ENCODE peak calls at places on chromosomes 4 and X, in four cellular contexts. One of them, this sample, is unnamed.

GRCh38 chr4:162909952-162910351 is 256.7 kb downstream of the NAF1 start:
- DNase-seq in sigmoid colon: no peak
- DNase-seq in GM12878: no peak
- DNase-seq in IMR-90: no peak
- DNase-seq in this sample: no peak

GRCh38 chr4:106978046-106978774 is 57.9 kb downstream of the DKK2 start:
- DNase-seq in sigmoid colon: no peak
- DNase-seq in GM12878: no peak
- DNase-seq in IMR-90: no peak
- DNase-seq in this sample: no peak

GRCh38 chr4:173801876-173802713 is 272.1 kb upstream of the HAND2 start:
- DNase-seq in sigmoid colon: no peak
- DNase-seq in GM12878: no peak
- DNase-seq in IMR-90: peak; percentile 15
- DNase-seq in this sample: no peak

GRCh38 chrX:65740909-65741308 is 73.5 kb downstream of the MSN start:
- DNase-seq in sigmoid colon: no peak
- DNase-seq in GM12878: no peak
- DNase-seq in IMR-90: no peak
- DNase-seq in this sample: no peak

GRCh38 chr4:109559625-109559982 is 442 bp upstream of the MCUB start:
- DNase-seq in sigmoid colon: no peak
- DNase-seq in GM12878: no peak
- DNase-seq in IMR-90: no peak
- DNase-seq in this sample: peak; percentile 64

GRCh38 chr4:38184404-38184803 is 224.2 kb downstream of the PTTG2 start:
- DNase-seq in sigmoid colon: no peak
- DNase-seq in GM12878: no peak
- DNase-seq in IMR-90: no peak
- DNase-seq in this sample: no peak

GRCh38 chr4:140069068-140069467 is 84.9 kb downstream of the MAML3 start:
- DNase-seq in sigmoid colon: no peak
- DNase-seq in GM12878: no peak
- DNase-seq in IMR-90: peak; percentile 73
- DNase-seq in this sample: no peak

GRCh38 chr4:177448850-177449249 is 6.6 kb upstream of the AGA start:
- DNase-seq in sigmoid colon: no peak
- DNase-seq in GM12878: no peak
- DNase-seq in IMR-90: peak; percentile 77
- DNase-seq in this sample: no peak

GRCh38 chr4:18106620-18107019 is 85.1 kb upstream of the LCORL start:
- DNase-seq in sigmoid colon: no peak
- DNase-seq in GM12878: no peak
- DNase-seq in IMR-90: no peak
- DNase-seq in this sample: no peak

GRCh38 chr4:154082760-154083530 is 294.1 kb upstream of the SFRP2 start:
- DNase-seq in sigmoid colon: no peak
- DNase-seq in GM12878: no peak
- DNase-seq in IMR-90: no peak
- DNase-seq in this sample: no peak

GRCh38 chr4:5952286-5953002 is 59.6 kb upstream of the CRMP1 start:
- DNase-seq in sigmoid colon: peak; percentile 22
- DNase-seq in GM12878: no peak
- DNase-seq in IMR-90: no peak
- DNase-seq in this sample: no peak

GRCh38 chr4:121216438-121216837 is 52.3 kb upstream of the TNIP3 start:
- DNase-seq in sigmoid colon: no peak
- DNase-seq in GM12878: no peak
- DNase-seq in IMR-90: no peak
- DNase-seq in this sample: no peak

GRCh38 chr4:141196227-141196928 is 24.3 kb upstream of the ZNF330 start:
- DNase-seq in sigmoid colon: no peak
- DNase-seq in GM12878: no peak
- DNase-seq in IMR-90: no peak
- DNase-seq in this sample: no peak

GRCh38 chr4:76354517-76355473 is 48.3 kb downstream of the STBD1 start:
- DNase-seq in sigmoid colon: no peak
- DNase-seq in GM12878: no peak
- DNase-seq in IMR-90: no peak
- DNase-seq in this sample: peak; percentile 4

GRCh38 chr4:11281720-11282119 is 147.0 kb downstream of the HS3ST1 start:
- DNase-seq in sigmoid colon: no peak
- DNase-seq in GM12878: no peak
- DNase-seq in IMR-90: no peak
- DNase-seq in this sample: no peak

DNA sequence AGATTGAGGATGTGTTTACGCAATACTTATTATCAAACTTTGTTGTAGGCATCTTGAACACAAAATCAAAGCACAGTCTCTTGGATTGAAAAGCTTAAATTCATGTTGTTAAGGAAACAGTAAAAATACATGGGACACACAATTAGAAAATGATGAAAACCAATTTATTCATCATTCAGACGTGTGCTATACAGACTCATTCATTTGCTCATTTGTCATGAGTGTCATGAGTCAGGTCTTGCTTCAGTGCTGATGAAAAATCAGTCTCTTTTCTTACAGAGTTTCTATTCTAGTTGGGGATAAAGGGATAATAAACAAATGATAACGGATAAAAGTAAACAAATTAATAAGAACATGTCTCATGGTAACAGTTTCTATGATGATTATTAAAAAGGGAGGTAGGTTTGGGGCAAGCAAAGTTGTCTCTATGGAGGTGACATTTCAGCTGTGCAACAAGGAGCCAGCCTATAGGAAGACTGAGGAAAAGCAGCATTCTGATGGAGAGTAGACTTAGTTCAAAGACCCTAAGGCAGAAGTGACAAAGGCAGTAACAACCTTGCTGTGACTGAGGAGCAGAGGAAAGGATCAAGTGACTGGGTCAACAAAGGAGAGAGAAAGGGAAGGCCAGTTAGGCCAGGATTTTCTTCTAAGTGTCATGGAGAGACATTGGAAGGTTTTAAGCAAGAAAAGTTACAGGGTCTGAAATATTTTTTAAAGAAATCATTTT is 224.0 kb upstream of the HHIP start:
- DNase-seq in sigmoid colon: no peak
- DNase-seq in GM12878: no peak
- DNase-seq in IMR-90: no peak
- DNase-seq in this sample: no peak
- H3K4me1 ChIP-seq in sigmoid colon: peaks cover 8% of the 10 kb centered on the region
- H3K4me1 ChIP-seq in GM12878: no peaks in the 10 kb centered on the region
- H3K4me1 ChIP-seq in IMR-90: no peaks in the 10 kb centered on the region
- H3K4me1 ChIP-seq in this sample: no peaks in the 10 kb centered on the region

GRCh38 chrX:139222511-139223200 is 307.9 kb upstream of the F9 start:
- DNase-seq in sigmoid colon: no peak
- DNase-seq in GM12878: no peak
- DNase-seq in IMR-90: no peak
- DNase-seq in this sample: no peak

GRCh38 chrX:139224953-139225665 is 305.4 kb upstream of the F9 start:
- DNase-seq in sigmoid colon: no peak
- DNase-seq in GM12878: no peak
- DNase-seq in IMR-90: no peak
- DNase-seq in this sample: no peak
- H3K4me3 ChIP-seq in sigmoid colon: no peak overlapping the region
- H3K4me3 ChIP-seq in GM12878: no peak overlapping the region
- H3K4me3 ChIP-seq in IMR-90: no peak overlapping the region
- H3K4me3 ChIP-seq in this sample: no peak overlapping the region

GRCh38 chr4:113006632-113007031 is 42.8 kb upstream of the ANK2 start:
- DNase-seq in sigmoid colon: no peak
- DNase-seq in GM12878: no peak
- DNase-seq in IMR-90: no peak
- DNase-seq in this sample: no peak
- H3K27ac ChIP-seq in sigmoid colon: no peak overlapping the region
- H3K27ac ChIP-seq in GM12878: no peak overlapping the region
- H3K27ac ChIP-seq in IMR-90: no peak overlapping the region
- H3K27ac ChIP-seq in this sample: no peak overlapping the region

GRCh38 chr4:85966308-85966882 is 393.5 kb downstream of the MAPK10 start:
- DNase-seq in sigmoid colon: no peak
- DNase-seq in GM12878: no peak
- DNase-seq in IMR-90: no peak
- DNase-seq in this sample: no peak

GRCh38 chr4:85961887-85962286 is 398.0 kb downstream of the MAPK10 start:
- DNase-seq in sigmoid colon: no peak
- DNase-seq in GM12878: no peak
- DNase-seq in IMR-90: no peak
- DNase-seq in this sample: no peak

GRCh38 chr4:85965529-85965928 is 394.3 kb downstream of the MAPK10 start:
- DNase-seq in sigmoid colon: no peak
- DNase-seq in GM12878: no peak
- DNase-seq in IMR-90: no peak
- DNase-seq in this sample: no peak

GRCh38 chr4:85963231-85963630 is 396.6 kb downstream of the MAPK10 start:
- DNase-seq in sigmoid colon: no peak
- DNase-seq in GM12878: no peak
- DNase-seq in IMR-90: no peak
- DNase-seq in this sample: no peak

DNA sequence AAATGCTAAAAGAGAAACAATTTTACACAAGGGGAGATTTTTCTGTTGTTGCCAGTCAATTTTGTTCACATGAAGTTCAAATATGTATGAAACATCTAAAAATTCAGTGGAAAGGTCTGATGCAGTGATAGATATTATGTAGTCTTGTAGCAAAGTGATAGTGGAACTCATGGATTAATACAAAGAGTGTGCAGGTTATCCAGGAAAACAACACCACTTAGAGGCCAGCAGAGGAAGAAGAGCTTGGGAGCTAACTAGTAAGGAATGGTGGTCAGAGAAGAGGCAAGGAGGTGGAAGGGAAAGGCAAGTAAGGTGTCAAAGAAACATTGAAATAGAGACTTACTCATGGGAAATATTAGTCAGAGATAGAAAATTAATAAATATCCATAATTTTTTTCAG is 395.6 kb downstream of the MAPK10 start:
- DNase-seq in sigmoid colon: no peak
- DNase-seq in GM12878: no peak
- DNase-seq in IMR-90: no peak
- DNase-seq in this sample: no peak
- H3K4me1 ChIP-seq in sigmoid colon: peaks cover 20% of the 10 kb centered on the region
- H3K4me1 ChIP-seq in GM12878: no peaks in the 10 kb centered on the region
- H3K4me1 ChIP-seq in IMR-90: no peaks in the 10 kb centered on the region
- H3K4me1 ChIP-seq in this sample: no peaks in the 10 kb centered on the region

GRCh38 chr4:170003071-170004070 is 22.8 kb downstream of the MFAP3L start:
- DNase-seq in sigmoid colon: no peak
- DNase-seq in GM12878: no peak
- DNase-seq in IMR-90: no peak
- DNase-seq in this sample: no peak

GRCh38 chr4:170005472-170005871 is 20.7 kb downstream of the MFAP3L start:
- DNase-seq in sigmoid colon: no peak
- DNase-seq in GM12878: no peak
- DNase-seq in IMR-90: no peak
- DNase-seq in this sample: no peak

GRCh38 chr4:170007113-170007512 is 19.1 kb downstream of the MFAP3L start:
- DNase-seq in sigmoid colon: no peak
- DNase-seq in GM12878: no peak
- DNase-seq in IMR-90: no peak
- DNase-seq in this sample: no peak

GRCh38 chr4:170001688-170002267 is 24.4 kb downstream of the MFAP3L start:
- DNase-seq in sigmoid colon: no peak
- DNase-seq in GM12878: no peak
- DNase-seq in IMR-90: no peak
- DNase-seq in this sample: no peak

DNA sequence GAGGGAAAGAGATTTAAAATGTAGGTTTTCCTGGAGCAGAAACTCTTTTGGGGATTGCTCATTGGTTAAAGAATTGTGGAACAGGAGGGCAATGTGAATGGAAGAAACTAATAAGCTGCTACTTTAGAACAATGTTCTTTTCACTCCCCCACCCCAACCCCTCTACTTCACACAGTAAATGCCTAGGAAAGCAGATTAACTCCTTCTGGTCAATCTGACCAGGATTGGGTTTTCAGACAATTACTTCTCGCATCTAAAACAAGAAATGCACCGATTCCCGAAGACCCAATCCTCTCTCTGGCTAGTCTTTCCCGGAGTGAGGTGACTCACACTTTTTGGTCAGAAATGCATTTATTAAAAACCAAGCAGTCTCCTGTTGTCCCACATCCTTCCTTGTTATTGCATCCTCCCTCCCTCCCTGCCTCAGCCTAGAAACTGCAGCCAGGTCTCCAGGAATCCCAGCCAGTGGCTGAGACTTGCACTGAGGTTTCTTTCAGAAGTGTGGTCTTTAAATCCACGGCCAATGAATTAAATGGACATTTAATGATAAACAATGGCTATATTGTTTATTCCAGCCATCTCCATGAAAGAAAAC is 21.4 kb downstream of the MFAP3L start:
- DNase-seq in sigmoid colon: no peak
- DNase-seq in GM12878: no peak
- DNase-seq in IMR-90: no peak
- DNase-seq in this sample: no peak
- H3K4me3 ChIP-seq in sigmoid colon: no peak overlapping the region
- H3K4me3 ChIP-seq in GM12878: no peak overlapping the region
- H3K4me3 ChIP-seq in IMR-90: no peak overlapping the region
- H3K4me3 ChIP-seq in this sample: no peak overlapping the region

GRCh38 chr4:7858498-7858897 is 81.2 kb downstream of the AFAP1 start:
- DNase-seq in sigmoid colon: peak; percentile 60
- DNase-seq in GM12878: no peak
- DNase-seq in IMR-90: no peak
- DNase-seq in this sample: no peak
- H3K27ac ChIP-seq in sigmoid colon: peak overlapping the region; percentile 74
- H3K27ac ChIP-seq in GM12878: no peak overlapping the region
- H3K27ac ChIP-seq in IMR-90: peak overlapping the region; percentile 91
- H3K27ac ChIP-seq in this sample: no peak overlapping the region

GRCh38 chrX:154658957-154659356 is 5.6 kb upstream of the CTAG2 start:
- DNase-seq in sigmoid colon: no peak
- DNase-seq in GM12878: no peak
- DNase-seq in IMR-90: no peak
- DNase-seq in this sample: no peak

GRCh38 chrX:154660506-154660905 is 7.1 kb upstream of the CTAG2 start:
- DNase-seq in sigmoid colon: no peak
- DNase-seq in GM12878: no peak
- DNase-seq in IMR-90: no peak
- DNase-seq in this sample: no peak

GRCh38 chrX:154657226-154657805 is 3.9 kb upstream of the CTAG2 start:
- DNase-seq in sigmoid colon: no peak
- DNase-seq in GM12878: no peak
- DNase-seq in IMR-90: no peak
- DNase-seq in this sample: no peak

GRCh38 chrX:154658187-154658586 is 4.8 kb upstream of the CTAG2 start:
- DNase-seq in sigmoid colon: no peak
- DNase-seq in GM12878: no peak
- DNase-seq in IMR-90: no peak
- DNase-seq in this sample: no peak

DNA sequence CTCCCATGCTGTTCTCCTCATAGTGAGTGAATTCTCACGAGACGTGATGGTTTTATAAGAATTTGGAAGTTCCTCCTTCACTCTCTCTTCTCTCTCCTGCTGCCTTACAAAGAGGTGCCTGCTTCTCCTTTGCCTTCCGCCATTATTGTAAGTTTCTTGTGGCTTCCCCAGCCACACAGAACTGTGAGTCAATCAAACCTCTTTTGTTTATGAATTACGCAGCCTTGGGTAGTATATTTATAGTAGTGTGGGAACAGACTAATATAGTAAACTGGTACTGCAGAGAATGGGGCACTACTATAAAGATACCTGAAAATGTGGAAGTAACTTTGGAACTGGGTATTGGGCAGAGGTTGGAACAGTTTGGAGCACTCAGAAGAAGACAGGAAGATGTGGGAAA is 7.8 kb upstream of the CTAG2 start:
- DNase-seq in sigmoid colon: no peak
- DNase-seq in GM12878: no peak
- DNase-seq in IMR-90: peak; percentile 5
- DNase-seq in this sample: no peak
- H3K4me1 ChIP-seq in sigmoid colon: no peaks in the 10 kb centered on the region
- H3K4me1 ChIP-seq in GM12878: no peaks in the 10 kb centered on the region
- H3K4me1 ChIP-seq in IMR-90: no peaks in the 10 kb centered on the region
- H3K4me1 ChIP-seq in this sample: no peaks in the 10 kb centered on the region

This sample was measured in naive thymus-derived CD4-positive, alpha-beta T cell.